ENCODE peak calls at places on chromosome 2, in five cellular contexts. Q, B, F, E and H are unnamed samples.

GRCh38 chr2:191625016-191625415 is 52.9 kb upstream of the NABP1 start:
- DNase-seq in Q (no peak), B (no peak), E (no peak), F (peak), H (peak)

GRCh38 chr2:84865181-84865783 is 15.6 kb downstream of the TRABD2A start:
- DNase-seq in E (peak), B (no peak), Q (no peak), F (no peak), H (peak)

GRCh38 chr2:48315847-48316194 is 214.1 kb upstream of the STON1 start:
- DNase-seq in B (no peak), Q (no peak), F (peak), E (no peak), H (peak)

GRCh38 chr2:176324862-176325261 is 55.6 kb downstream of the MTX2 start:
- DNase-seq in Q (no peak), E (no peak), F (no peak), B (no peak), H (no peak)

GRCh38 chr2:28436525-28437051 is 43.9 kb downstream of the FOSL2 start:
- DNase-seq in Q (peak), B (no peak), E (no peak), F (no peak), H (no peak)

GRCh38 chr2:78418041-78418440 is 607.5 kb upstream of the REG3G start:
- DNase-seq in Q (no peak), B (no peak), E (peak), F (peak), H (peak)

GRCh38 chr2:30218814-30219213 is 12.5 kb upstream of the LBH start:
- DNase-seq in Q (no peak), B (no peak), F (no peak), E (no peak), H (no peak)

GRCh38 chr2:85728342-85728741 is 25.4 kb upstream of the ATOH8 start:
- DNase-seq in F (no peak), B (no peak), E (no peak), Q (no peak), H (no peak)

GRCh38 chr2:41194235-41194634 is 742.3 kb upstream of the SLC8A1 start:
- DNase-seq in E (peak), B (peak), Q (no peak), F (peak), H (peak)

GRCh38 chr2:176147790-176148496 is 3.4 kb upstream of the HOXD4 start:
- DNase-seq in B (no peak), Q (peak), F (no peak), E (no peak), H (no peak)

GRCh38 chr2:174124171-174124570 is 124.2 kb downstream of the OLA1 start:
- DNase-seq in E (peak), Q (no peak), F (no peak), B (no peak), H (peak)

GRCh38 chr2:72220170-72220569 is 72.5 kb upstream of the CYP26B1 start:
- DNase-seq in Q (no peak), E (no peak), F (peak), B (no peak), H (peak)

GRCh38 chr2:81481994-81482368 is 1177.4 kb upstream of the LRRTM1 start:
- DNase-seq in E (no peak), B (no peak), Q (no peak), F (no peak), H (no peak)

GRCh38 chr2:109380502-109381326 is 233.1 kb downstream of the SEPTIN10 start:
- DNase-seq in Q (peak), F (no peak), E (peak), B (no peak), H (no peak)

GRCh38 chr2:74321737-74322136 is 21.5 kb downstream of the SLC4A5 start:
- DNase-seq in E (no peak), Q (no peak), B (no peak), F (no peak), H (no peak)

GRCh38 chr2:53695586-53695985 is 72.0 kb upstream of the CHAC2 start:
- DNase-seq in F (no peak), E (no peak), B (no peak), Q (no peak), H (no peak)

GRCh38 chr2:43331428-43331827 is 105.0 kb upstream of the ZFP36L2 start:
- DNase-seq in E (no peak), B (no peak), F (peak), Q (no peak), H (no peak)

GRCh38 chr2:188333751-188334524 is 42.3 kb downstream of the GULP1 start:
- DNase-seq in E (no peak), F (no peak), Q (no peak), B (no peak), H (no peak)

GRCh38 chr2:26001743-26002341 is 19.5 kb upstream of the KIF3C start:
- DNase-seq in Q (peak), F (no peak), E (no peak), B (no peak), H (peak)

GRCh38 chr2:172806426-172807008 is 70.9 kb downstream of the RAPGEF4 start:
- DNase-seq in E (peak), F (no peak), Q (no peak), B (peak), H (peak)

GRCh38 chr2:148674063-148675020 is 29.8 kb downstream of the EPC2 start:
- DNase-seq in E (peak), Q (no peak), B (no peak), F (no peak), H (no peak)

GRCh38 chr2:57848723-57849122 is 197.9 kb upstream of the VRK2 start:
- DNase-seq in F (no peak), Q (no peak), B (no peak), E (no peak), H (no peak)

GRCh38 chr2:119475857-119476244 is 44.2 kb downstream of the TMEM37 start:
- DNase-seq in B (no peak), E (no peak), F (no peak), Q (peak), H (no peak)

GRCh38 chr2:84970266-84970955 is 550 bp upstream of the KCMF1 start:
- DNase-seq in Q (peak), B (no peak), F (peak), E (peak), H (peak)

GRCh38 chr2:68832161-68832869 is 38.9 kb downstream of the BMP10 start:
- DNase-seq in B (no peak), F (no peak), E (peak), Q (peak), H (no peak)

DNA sequence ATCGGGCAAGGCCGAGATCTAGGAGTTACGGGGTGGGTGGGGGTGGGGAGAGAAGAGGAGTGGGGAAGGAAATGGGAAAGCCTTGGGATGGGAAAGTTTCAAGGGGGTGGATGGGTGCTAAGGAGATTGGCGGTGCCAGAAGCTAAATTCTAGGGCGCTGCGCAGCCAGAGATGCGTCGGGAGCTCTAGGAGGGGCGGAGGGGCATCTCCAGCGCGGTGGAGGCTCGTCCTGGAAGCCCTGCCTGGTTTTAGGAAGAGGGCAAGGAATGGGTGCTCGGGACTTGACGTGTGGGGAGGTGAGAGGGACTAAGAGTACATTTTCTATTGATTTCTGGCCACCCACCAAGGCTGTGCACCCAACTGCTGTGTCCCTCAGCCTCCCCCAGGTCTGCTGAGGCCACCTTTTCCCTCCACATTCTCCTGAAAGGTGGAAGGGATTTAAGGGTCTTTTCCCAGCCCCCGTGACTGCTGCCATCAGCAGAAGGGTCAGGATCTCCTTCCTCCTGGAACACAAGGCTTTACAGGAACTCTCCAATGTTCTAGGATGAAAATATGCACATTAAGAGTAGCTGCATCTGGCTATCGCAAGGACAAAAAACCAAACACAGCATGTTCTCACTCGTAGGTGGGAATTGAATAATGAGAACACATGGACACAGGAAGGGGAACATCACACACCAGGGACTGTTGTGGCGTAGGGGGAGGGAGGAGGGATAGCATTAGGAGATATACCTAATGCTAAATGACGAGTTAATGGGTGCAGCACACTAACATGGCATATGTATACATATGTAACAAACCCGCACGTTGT is 1.4 kb downstream of the C2orf72 start:
- DNase-seq in Q (no peak), F (no peak), B (no peak), E (no peak), H (no peak)
- H3K4me3 ChIP-seq in Q (no peak), F (no peak), B (no peak), E (no peak), H (no peak)

GRCh38 chr2:142870516-142870915 is 6.9 kb upstream of the KYNU start:
- DNase-seq in E (peak), B (no peak), Q (no peak), F (no peak), H (no peak)
- H3K4me3 ChIP-seq in E (no peak), B (no peak), Q (no peak), F (no peak), H (no peak)

DNA sequence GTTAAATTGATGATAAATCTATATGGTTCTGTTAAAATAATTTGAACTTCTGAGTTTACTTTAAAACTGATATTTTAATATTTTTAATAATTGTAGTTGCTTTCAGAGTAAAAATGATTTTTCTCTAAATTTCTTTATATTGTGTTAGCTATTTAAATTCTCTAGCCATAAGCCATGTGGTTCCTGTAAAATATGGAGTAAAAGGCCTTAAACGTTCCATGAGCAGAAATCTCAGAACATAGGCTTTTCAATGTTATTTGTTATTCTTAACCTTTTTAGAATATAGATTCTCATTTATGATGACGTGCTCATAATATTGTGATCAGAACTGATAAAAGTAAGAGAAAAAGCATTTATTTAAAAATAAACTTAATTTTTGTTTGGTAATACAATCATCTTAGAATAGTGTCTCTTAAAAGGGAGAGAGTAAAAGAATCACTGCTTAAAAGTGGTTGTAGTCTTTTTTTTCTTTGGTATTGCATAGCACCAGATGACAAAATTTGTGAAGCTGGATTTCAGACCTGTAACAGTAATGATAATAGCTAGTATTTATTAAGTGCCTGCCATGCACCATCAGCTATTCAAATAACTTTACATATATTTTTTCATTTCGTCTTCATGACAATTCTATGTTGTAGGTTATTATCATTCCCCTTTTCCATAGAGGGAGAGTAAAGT is 2.7 kb downstream of the BMPR2 start:
- DNase-seq in Q (no peak), B (no peak), E (no peak), F (no peak), H (no peak)
- H3K4me3 ChIP-seq in Q (no peak), B (peak), E (no peak), F (peak), H (peak)

DNA sequence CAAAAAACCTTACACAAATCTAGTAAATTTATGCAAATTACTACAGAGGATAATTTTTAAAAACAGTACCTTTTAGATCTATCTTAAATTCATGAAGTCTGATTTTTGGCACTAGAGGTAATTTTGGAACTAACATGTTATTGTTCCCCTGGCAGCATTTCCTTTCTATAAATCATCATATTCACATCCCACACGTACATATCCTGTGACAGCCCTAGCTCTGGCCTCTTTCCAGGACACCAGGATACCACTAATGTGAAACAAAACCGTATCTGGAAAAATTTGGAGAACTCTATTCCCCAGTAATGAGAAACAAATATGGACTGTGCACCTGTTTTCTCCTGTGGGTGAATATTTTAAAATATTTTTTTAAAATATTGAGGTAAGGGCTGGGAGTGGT is 14.0 kb upstream of the BIRC6 start:
- DNase-seq in E (no peak), Q (no peak), B (no peak), F (peak), H (peak)
- H3K4me3 ChIP-seq in E (no peak), Q (no peak), B (no peak), F (no peak), H (peak)

GRCh38 chr2:195533771-195534642 is 123.0 kb upstream of the SLC39A10 start:
- DNase-seq in F (peak), E (peak), B (peak), Q (no peak), H (peak)
- H3K4me3 ChIP-seq in F (no peak), E (no peak), B (no peak), Q (no peak), H (no peak)

DNA sequence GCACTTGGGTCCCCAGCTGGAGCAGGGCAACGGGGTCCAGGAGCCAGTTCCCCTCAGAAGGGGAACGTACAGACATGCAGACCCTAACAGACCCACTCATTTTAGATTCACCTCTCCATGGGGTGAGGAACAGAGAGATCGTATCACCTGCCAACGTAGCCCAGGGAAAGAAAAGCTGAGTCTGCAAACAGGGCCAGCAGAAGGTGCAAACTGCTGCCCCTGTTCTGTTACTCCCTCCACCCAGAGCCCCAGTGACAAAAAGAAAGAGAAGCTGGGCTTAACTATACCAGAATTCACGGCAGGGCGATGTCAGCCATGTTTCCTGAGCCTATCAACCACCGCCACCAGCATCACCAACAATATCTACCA is 817 bp upstream of the HS1BP3 start:
- DNase-seq in E (no peak), B (no peak), Q (no peak), F (no peak), H (no peak)
- H3K4me3 ChIP-seq in E (no peak), B (peak), Q (no peak), F (peak), H (peak)

GRCh38 chr2:46337208-46337994 is 40.2 kb downstream of the EPAS1 start:
- DNase-seq in E (no peak), B (no peak), F (no peak), Q (no peak), H (no peak)

GRCh38 chr2:46336560-46336959 is 39.4 kb downstream of the EPAS1 start:
- DNase-seq in E (peak), F (peak), B (no peak), Q (peak), H (no peak)

GRCh38 chr2:46334389-46335345 is 37.5 kb downstream of the EPAS1 start:
- DNase-seq in B (peak), E (peak), F (no peak), Q (no peak), H (no peak)

GRCh38 chr2:46335404-46335965 is 38.3 kb downstream of the EPAS1 start:
- DNase-seq in F (no peak), E (peak), B (no peak), Q (peak), H (no peak)

GRCh38 chr2:46335966-46336436 is 38.8 kb downstream of the EPAS1 start:
- DNase-seq in Q (no peak), F (no peak), B (no peak), E (no peak), H (no peak)
- H3K4me3 ChIP-seq in Q (no peak), F (no peak), B (peak), E (no peak), H (no peak)

DNA sequence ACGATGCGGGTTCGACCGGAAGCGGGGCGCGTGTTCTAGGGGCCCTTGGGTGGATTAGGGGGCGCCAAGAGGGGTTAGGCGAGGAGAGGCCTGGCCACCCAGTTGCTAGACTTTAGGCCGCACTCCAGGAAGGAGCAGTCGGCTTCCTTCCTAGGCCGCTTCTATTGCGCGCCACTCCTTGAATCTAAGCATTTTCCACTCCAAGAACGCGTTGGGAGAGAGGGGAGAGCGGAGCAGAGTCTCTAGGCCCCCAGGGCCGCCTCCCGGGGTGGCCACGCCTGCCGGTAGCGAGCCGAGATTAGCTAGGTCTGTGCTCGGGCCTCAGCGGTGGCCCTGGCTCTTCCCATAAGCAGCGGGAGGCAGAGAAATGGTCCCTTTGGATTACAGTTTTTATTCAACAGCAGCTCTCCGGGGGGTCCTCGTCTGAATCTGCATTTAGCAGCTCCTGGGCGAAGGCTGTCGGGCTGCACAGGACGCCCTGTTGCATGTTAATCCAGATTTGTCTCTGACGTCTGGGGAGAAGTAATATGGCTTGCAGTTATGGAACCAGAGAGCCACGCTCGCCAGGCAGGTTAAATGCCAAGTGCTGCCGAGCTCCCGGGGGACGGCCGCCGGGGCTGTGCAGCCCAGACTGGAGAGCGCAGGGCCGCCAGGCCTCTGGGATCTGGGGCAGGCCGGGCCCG is 11.4 kb downstream of the MEIS1 start:
- DNase-seq in Q (no peak), B (no peak), F (peak), E (peak), H (no peak)
- H3K4me3 ChIP-seq in Q (no peak), B (peak), F (peak), E (peak), H (no peak)

GRCh38 chr2:240791211-240791800 is 28.7 kb downstream of the KIF1A start:
- DNase-seq in F (peak), Q (no peak), E (no peak), B (no peak), H (no peak)

GRCh38 chr2:240789051-240789453 is 31.0 kb downstream of the KIF1A start:
- DNase-seq in Q (no peak), F (peak), E (no peak), B (no peak), H (no peak)

GRCh38 chr2:240790370-240791210 is 29.4 kb downstream of the KIF1A start:
- DNase-seq in Q (no peak), B (no peak), E (no peak), F (peak), H (no peak)

GRCh38 chr2:240788482-240788881 is 31.5 kb downstream of the KIF1A start:
- DNase-seq in Q (no peak), E (no peak), B (no peak), F (peak), H (no peak)

GRCh38 chr2:240789501-240790369 is 30.3 kb downstream of the KIF1A start:
- DNase-seq in B (no peak), E (no peak), F (peak), Q (no peak), H (no peak)
- H3K4me3 ChIP-seq in B (no peak), E (no peak), F (no peak), Q (no peak), H (no peak)